ENCODE peak calls at places on chromosomes 1 and 21, in eight cellular contexts. I is T follicular helper cell, D is AG08396, G is posterior cingulate gyrus, S is heart right ventricle, X is globus pallidus, Q is CD14-positive monocyte, C is tibial artery. N is an unnamed sample.

GRCh38 chr1:232830661-232831060 is 25.4 kb downstream of the MAP10 start:
- DNase-seq in Q (no peak), S (no peak), D (no peak), G (no peak), C (no peak), X (no peak), I (no peak), N (no peak)

GRCh38 chr1:52662645-52663313 is 29.8 kb downstream of the SHISAL2A start:
- DNase-seq in S (no peak), D (no peak), G (no peak), C (no peak), X (no peak), I (no peak), Q (no peak), N (no peak)

GRCh38 chr1:43586136-43586726 is 55.5 kb downstream of the PTPRF start:
- DNase-seq in G (no peak), S (no peak), D (no peak), X (no peak), I (no peak), Q (no peak), C (no peak), N (no peak)

GRCh38 chr1:90823686-90824085 is 106.6 kb upstream of the BARHL2 start:
- DNase-seq in G (no peak), S (no peak), Q (no peak), I (no peak), X (no peak), D (no peak), C (no peak), N (no peak)

GRCh38 chr21:32306021-32306780 is 7.5 kb downstream of the MRAP start:
- DNase-seq in X (peak), S (no peak), D (no peak), C (no peak), I (no peak), G (peak), Q (no peak), N (peak)

GRCh38 chr1:27597511-27598216 is 6.3 kb downstream of the AHDC1 start:
- DNase-seq in X (no peak), I (no peak), Q (no peak), D (no peak), G (no peak), S (no peak), C (peak), N (no peak)

GRCh38 chr1:162349635-162350330 is 26.9 kb downstream of the SPATA46 start:
- DNase-seq in X (no peak), G (no peak), C (no peak), D (peak), S (no peak), Q (no peak), I (no peak), N (no peak)

GRCh38 chr1:227390525-227390924 is 72.2 kb upstream of the CDC42BPA start:
- DNase-seq in Q (no peak), G (no peak), C (no peak), I (no peak), X (no peak), S (no peak), D (no peak), N (no peak)

GRCh38 chr21:38917045-38917774 is 111.5 kb downstream of the ETS2 start:
- DNase-seq in C (no peak), S (no peak), Q (no peak), G (no peak), X (no peak), D (no peak), I (no peak), N (no peak)

GRCh38 chr1:235351441-235351840 is 15.8 kb upstream of the TBCE start:
- DNase-seq in Q (no peak), D (no peak), X (no peak), I (no peak), G (no peak), S (no peak), C (no peak), N (no peak)

GRCh38 chr1:152878042-152878441 is at the start of gene SMCP:
- DNase-seq in D (no peak), I (no peak), C (no peak), Q (no peak), G (no peak), S (no peak), X (no peak), N (no peak)

GRCh38 chr1:210777914-210778313 is 356.0 kb downstream of the KCNH1 start:
- DNase-seq in I (no peak), D (no peak), X (no peak), S (no peak), C (no peak), G (no peak), Q (no peak), N (no peak)

GRCh38 chr1:157961805-157962762 is 31.4 kb upstream of the KIRREL1 start:
- DNase-seq in D (peak), G (no peak), I (no peak), S (no peak), C (no peak), Q (no peak), X (no peak), N (no peak)

GRCh38 chr1:227947425-227947677 is 381 bp downstream of the WNT9A start:
- DNase-seq in D (peak), I (no peak), G (peak), C (peak), S (no peak), Q (no peak), X (no peak), N (no peak)

GRCh38 chr1:149995927-149996326 is 14.6 kb downstream of the OTUD7B start:
- DNase-seq in S (no peak), D (no peak), X (no peak), C (no peak), G (no peak), I (no peak), Q (no peak), N (no peak)

GRCh38 chr1:204574016-204574855 is 58.0 kb downstream of the MDM4 start:
- DNase-seq in G (no peak), Q (no peak), D (no peak), S (no peak), X (no peak), I (no peak), C (no peak), N (no peak)

GRCh38 chr21:35333831-35334593 is 284.9 kb upstream of the RUNX1 start:
- DNase-seq in I (no peak), S (no peak), D (no peak), C (no peak), X (no peak), G (no peak), Q (no peak), N (no peak)

GRCh38 chr21:39938086-39938611 is 70.9 kb downstream of the PCP4 start:
- DNase-seq in S (no peak), G (no peak), C (no peak), D (no peak), X (no peak), Q (no peak), I (no peak), N (no peak)

GRCh38 chr1:160189649-160190625 is at the start of gene CASQ1:
- DNase-seq in D (peak), S (peak), C (peak), X (no peak), G (no peak), I (no peak), Q (no peak), N (no peak)

GRCh38 chr1:89888480-89889335 is 67.9 kb downstream of the LRRC8D start:
- DNase-seq in Q (no peak), I (no peak), X (no peak), D (no peak), C (no peak), G (no peak), S (no peak), N (no peak)

GRCh38 chr21:42763578-42764442 is 110.4 kb downstream of the PDE9A start:
- DNase-seq in D (no peak), S (no peak), I (no peak), Q (peak), G (no peak), C (no peak), X (no peak), N (no peak)

GRCh38 chr21:23217597-23217996 is 2219.4 kb downstream of the NCAM2 start:
- DNase-seq in S (no peak), X (no peak), D (no peak), C (no peak), Q (no peak), I (no peak), G (no peak), N (no peak)

GRCh38 chr1:116847688-116848531 is 61.8 kb upstream of the PTGFRN start:
- DNase-seq in Q (no peak), D (no peak), I (no peak), S (peak), C (peak), X (no peak), G (no peak), N (no peak)

GRCh38 chr1:177229781-177230180 is 59.0 kb downstream of the BRINP2 start:
- DNase-seq in I (no peak), C (no peak), G (peak), Q (no peak), D (no peak), S (no peak), X (peak), N (no peak)

GRCh38 chr1:78114034-78114956 is 68.5 kb downstream of the GIPC2 start:
- DNase-seq in I (peak), C (no peak), D (peak), Q (no peak), G (no peak), S (peak), X (peak), N (no peak)

GRCh38 chr1:59733443-59734141 is 81.2 kb upstream of the HOOK1 start:
- DNase-seq in C (no peak), Q (no peak), D (no peak), S (no peak), G (no peak), X (no peak), I (no peak), N (no peak)

GRCh38 chr1:37362990-37363389 is 111.4 kb upstream of the ZC3H12A start:
- DNase-seq in S (no peak), Q (no peak), X (no peak), C (no peak), I (no peak), D (no peak), G (no peak), N (no peak)

GRCh38 chr1:31785020-31785946 is 21.1 kb upstream of the ADGRB2 start:
- DNase-seq in Q (peak), C (peak), X (no peak), S (no peak), I (no peak), G (peak), D (no peak), N (no peak)